ENCODE peak calls at places on chromosomes 12 and 14, in six cellular contexts. Z is IMR-90, R is mesenchymal stem cell, E is neuronal stem cell, W is H1, S is trophoblast cell. I is an unnamed sample.

GRCh38 chr12:103140217-103140616 is 182.7 kb downstream of the ASCL1 start:
- DNase-seq in Z (no peak), R (no peak), E (peak), W (no peak), S (no peak), I (no peak)

GRCh38 chr12:59403259-59403932 is 192.4 kb upstream of the SLC16A7 start:
- DNase-seq in Z (peak), R (peak), E (peak), W (no peak), S (peak), I (peak)

GRCh38 chr14:23366163-23366921 is 1.4 kb upstream of the EFS start:
- DNase-seq in Z (peak), R (peak), E (peak), W (no peak), S (no peak), I (peak)

GRCh38 chr14:32010561-32011188 is 66.4 kb upstream of the ARHGAP5 start:
- DNase-seq in Z (peak), R (peak), E (no peak), W (no peak), S (peak), I (no peak)

GRCh38 chr12:3003593-3003992 is 44.4 kb downstream of the TEAD4 start:
- DNase-seq in Z (no peak), R (no peak), E (no peak), W (no peak), S (no peak), I (peak)

GRCh38 chr12:117466677-117467362 is 105.4 kb upstream of the NOS1 start:
- DNase-seq in Z (no peak), R (no peak), E (no peak), W (no peak), S (no peak), I (no peak)

GRCh38 chr14:102498678-102499265 is 10.8 kb downstream of the ANKRD9 start:
- DNase-seq in Z (no peak), R (no peak), E (no peak), W (no peak), S (no peak), I (no peak)

GRCh38 chr12:109963743-109964429 is 32.3 kb downstream of the GIT2 start:
- DNase-seq in Z (peak), R (peak), E (no peak), W (no peak), S (no peak), I (no peak)

GRCh38 chr12:13000935-13001724 is 1.1 kb upstream of the HEBP1 start:
- DNase-seq in Z (peak), R (peak), E (peak), W (no peak), S (peak), I (peak)

GRCh38 chr12:100156731-100157426 is 14.2 kb upstream of the BLTP3B start:
- DNase-seq in Z (no peak), R (no peak), E (no peak), W (no peak), S (no peak), I (no peak)

GRCh38 chr12:103973909-103974308 is 8.2 kb downstream of the TDG start:
- DNase-seq in Z (no peak), R (no peak), E (no peak), W (no peak), S (no peak), I (no peak)

GRCh38 chr12:107655281-107656065 is 30.1 kb upstream of the PWP1 start:
- DNase-seq in Z (no peak), R (no peak), E (no peak), W (no peak), S (no peak), I (no peak)

GRCh38 chr14:88630565-88630964 is 67.7 kb downstream of the ZC3H14 start:
- DNase-seq in Z (peak), R (peak), E (no peak), W (no peak), S (peak), I (no peak)

GRCh38 chr12:130872179-130873096 is 572 bp downstream of the RAN start:
- DNase-seq in Z (no peak), R (peak), E (no peak), W (no peak), S (peak), I (no peak)

GRCh38 chr14:68841030-68841809 is 48.4 kb upstream of the ZFP36L1 start:
- DNase-seq in Z (peak), R (no peak), E (no peak), W (no peak), S (no peak), I (no peak)

GRCh38 chr14:34203271-34203722 is 252.4 kb upstream of the EGLN3 start:
- DNase-seq in Z (no peak), R (no peak), E (no peak), W (no peak), S (no peak), I (no peak)

GRCh38 chr12:109153711-109154434 is 37.5 kb downstream of the ACACB start:
- DNase-seq in Z (no peak), R (no peak), E (peak), W (no peak), S (peak), I (peak)

GRCh38 chr12:67042697-67043131 is 226.4 kb upstream of the CAND1 start:
- DNase-seq in Z (peak), R (peak), E (no peak), W (no peak), S (no peak), I (peak)

GRCh38 chr12:3185260-3185870 is 108.2 kb downstream of the TSPAN9 start:
- DNase-seq in Z (no peak), R (no peak), E (no peak), W (no peak), S (no peak), I (no peak)

GRCh38 chr12:86727151-86727550 is 471.0 kb upstream of the MGAT4C start:
- DNase-seq in Z (peak), R (peak), E (no peak), W (no peak), S (no peak), I (no peak)

GRCh38 chr12:91980345-91980744 is 165.3 kb downstream of the BTG1 start:
- DNase-seq in Z (no peak), R (no peak), E (no peak), W (no peak), S (no peak), I (no peak)

GRCh38 chr12:87848248-87848868 is 180.8 kb downstream of the C12orf50 start:
- DNase-seq in Z (peak), R (peak), E (peak), W (no peak), S (peak), I (no peak)

GRCh38 chr12:14214495-14214894 is 151.0 kb upstream of the ATF7IP start:
- DNase-seq in Z (no peak), R (no peak), E (no peak), W (no peak), S (no peak), I (no peak)
- H4K91ac ChIP-seq in Z (no peak), R (no peak), E (no peak), W (no peak), S (peak), I (no peak)

GRCh38 chr14:73998736-73999135 is 20.4 kb downstream of the ENTPD5 start:
- DNase-seq in Z (no peak), R (no peak), E (no peak), W (no peak), S (no peak), I (no peak)

GRCh38 chr14:73996731-73997107 is 22.4 kb downstream of the ENTPD5 start:
- DNase-seq in Z (no peak), R (no peak), E (no peak), W (no peak), S (no peak), I (no peak)

GRCh38 chr14:73997108-73997943 is 21.8 kb downstream of the ENTPD5 start:
- DNase-seq in Z (no peak), R (no peak), E (no peak), W (no peak), S (no peak), I (no peak)

GRCh38 chr14:73995977-73996378 is 23.1 kb downstream of the ENTPD5 start:
- DNase-seq in Z (no peak), R (no peak), E (no peak), W (no peak), S (no peak), I (no peak)

DNA sequence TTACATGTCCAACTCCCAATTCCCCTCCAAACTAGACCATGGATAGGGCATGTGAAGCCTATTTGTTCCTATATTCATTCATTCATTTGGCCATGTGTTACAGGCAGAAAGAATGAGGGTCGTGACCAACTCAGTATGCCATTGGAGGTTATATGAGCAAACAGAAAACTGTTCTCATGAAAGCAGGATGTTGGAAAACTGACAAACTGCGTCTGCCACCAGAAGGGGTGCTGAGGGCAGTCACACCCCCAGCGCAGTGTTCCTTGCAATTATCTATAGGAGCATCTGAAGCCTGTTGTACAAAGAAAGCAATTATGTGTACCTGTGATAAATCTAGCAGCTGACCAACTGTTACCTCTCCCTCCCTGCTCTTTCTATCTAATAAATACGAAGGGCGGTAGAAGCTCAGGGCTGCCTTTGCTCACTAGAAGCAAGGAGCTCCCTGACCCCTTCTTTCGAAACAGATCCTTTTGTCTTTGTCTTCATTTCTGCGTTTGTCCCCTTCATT is 21.1 kb downstream of the ENTPD5 start:
- DNase-seq in Z (no peak), R (no peak), E (no peak), W (no peak), S (no peak), I (no peak)
- H2AFZ ChIP-seq in Z (no peak), R (no peak), E (no peak), W (no peak), S (no peak), I (no peak)

DNA sequence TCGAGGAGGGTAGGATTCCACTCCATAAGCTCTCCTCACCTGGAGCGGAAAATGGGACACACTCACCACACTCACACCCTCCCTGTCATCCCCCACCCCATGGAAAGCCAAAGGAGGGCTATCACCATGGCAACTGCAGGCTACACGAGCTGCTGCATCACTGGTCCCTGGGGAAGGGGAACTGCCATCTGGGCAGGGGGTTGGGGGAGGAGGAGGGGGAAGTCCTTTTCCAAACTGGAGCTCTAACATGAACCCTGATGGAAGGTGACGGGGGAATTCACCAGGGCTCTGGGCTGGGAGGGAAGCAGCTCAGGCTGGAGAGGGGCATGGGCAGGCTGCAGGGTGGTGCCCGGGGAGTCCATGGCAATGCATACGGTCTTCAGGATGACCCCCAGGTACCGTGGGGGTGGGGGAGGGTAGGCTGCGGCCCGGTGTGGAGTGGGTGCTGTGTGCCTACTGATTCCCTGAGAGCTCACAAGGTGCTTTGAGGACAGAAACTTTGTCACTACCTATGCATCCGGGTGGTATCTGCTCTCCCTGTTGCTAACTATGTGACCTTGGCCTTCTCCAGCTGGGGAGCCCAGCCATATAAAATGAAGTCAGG is 94.5 kb downstream of the LRRC74A start:
- DNase-seq in Z (no peak), R (peak), E (no peak), W (no peak), S (no peak), I (peak)
- H3K18ac ChIP-seq in Z (peak), R (peak), E (peak), W (peak), S (peak), I (peak)

GRCh38 chr14:52759145-52759544 is 29.2 kb downstream of the STYX start:
- DNase-seq in Z (no peak), R (no peak), E (no peak), W (no peak), S (no peak), I (no peak)

GRCh38 chr14:52755607-52756316 is 25.8 kb downstream of the STYX start:
- DNase-seq in Z (no peak), R (no peak), E (no peak), W (no peak), S (no peak), I (no peak)
- H4K91ac ChIP-seq in Z (no peak), R (no peak), E (no peak), W (no peak), S (no peak), I (no peak)

DNA sequence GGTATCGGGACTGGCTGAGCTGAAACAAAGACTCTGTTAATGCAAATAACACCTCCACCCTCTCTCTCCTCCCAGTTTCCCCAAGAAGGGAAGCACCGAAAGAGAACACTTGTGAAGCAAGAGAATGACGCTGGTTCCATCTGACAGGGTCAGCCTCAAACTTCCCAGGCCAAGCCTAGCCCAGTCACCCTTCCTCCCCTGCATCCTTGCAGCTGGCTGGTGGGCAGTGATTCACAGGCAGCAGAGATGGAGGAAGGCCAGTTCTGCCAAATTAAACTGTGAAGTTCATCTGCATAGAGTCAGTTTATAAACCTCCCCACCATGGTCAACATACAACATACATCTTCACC is 2.8 kb downstream of the LRRC74A start:
- DNase-seq in Z (no peak), R (no peak), E (no peak), W (no peak), S (no peak), I (no peak)
- H2AFZ ChIP-seq in Z (peak), R (no peak), E (no peak), W (peak), S (no peak), I (no peak)

GRCh38 chr12:132559652-132560420 is 50.5 kb downstream of the LRCOL1 start:
- DNase-seq in Z (peak), R (peak), E (no peak), W (no peak), S (no peak), I (peak)
- H3K18ac ChIP-seq in Z (no peak), R (no peak), E (peak), W (peak), S (peak), I (no peak)

DNA sequence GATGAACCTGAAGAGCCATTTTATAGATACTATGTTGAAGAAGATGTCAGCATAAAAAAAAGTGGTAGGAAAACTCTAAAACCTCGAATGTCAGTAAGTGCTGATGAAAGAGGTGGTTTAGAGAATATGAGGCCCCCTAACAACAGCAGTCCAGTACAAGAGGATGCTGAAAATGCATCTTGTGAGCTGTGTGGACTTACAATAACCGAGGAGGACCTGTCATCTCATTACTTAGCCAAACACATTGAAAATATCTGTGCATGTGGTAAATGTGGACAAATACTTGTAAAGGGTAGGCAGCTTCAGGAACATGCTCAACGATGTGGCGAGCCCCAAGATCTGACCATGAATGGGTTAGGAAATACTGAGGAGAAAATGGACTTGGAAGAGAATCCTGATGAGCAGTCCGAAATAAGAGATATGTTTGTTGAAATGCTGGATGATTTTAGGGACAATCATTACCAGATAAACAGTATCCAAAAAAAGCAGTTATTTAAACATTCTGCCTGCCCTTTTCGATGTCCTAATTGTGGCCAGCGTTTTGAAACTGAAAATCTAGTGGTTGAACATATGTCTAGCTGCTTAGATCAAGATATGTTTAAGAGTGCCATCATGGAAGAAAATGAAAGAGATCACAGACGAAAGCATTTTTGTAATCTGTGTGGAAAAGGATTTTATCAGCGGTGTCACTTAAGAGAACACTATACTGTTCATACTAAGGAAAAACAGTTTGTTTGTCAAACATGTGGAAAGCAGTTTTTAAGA is 17.8 kb upstream of the HSPA2 start:
- DNase-seq in Z (no peak), R (no peak), E (no peak), W (no peak), S (no peak), I (no peak)
- H4K91ac ChIP-seq in Z (no peak), R (no peak), E (no peak), W (no peak), S (no peak), I (no peak)

I was measured in H9.